ENCODE peak calls at places on chromosomes 2 and 18, in ten cellular contexts. One of them, this sample, is unnamed.

GRCh38 chr18:22538463-22538862 is 120.7 kb upstream of the CTAGE1 start:
- DNase-seq in A549: no peak
- DNase-seq in activated CD4-positive, alpha-beta T cell treated with anti-CD3 and anti-CD28 coated beads, Interleukin-2, amount 10 ng/mL, durations not matched to agents 7 days and 5 days: no peak
- DNase-seq in activated T-cell treated with anti-CD3 and anti-CD28 coated beads, Interleukin-2, amount 50 U/mL, for 1 hour: no peak
- DNase-seq in GM19239: no peak
- DNase-seq in Kasumi-1: no peak
- DNase-seq in mammary epithelial cell: no peak
- DNase-seq in SHP77 treated with DMSO at 0.1 percent for 48 hours: no peak
- DNase-seq in T-helper 9 cell: no peak
- DNase-seq in NCI-H1092: no peak
- DNase-seq in this sample: no peak

GRCh38 chr2:64192080-64192479 is 47.9 kb upstream of the PELI1 start:
- DNase-seq in A549: no peak
- DNase-seq in activated CD4-positive, alpha-beta T cell treated with anti-CD3 and anti-CD28 coated beads, Interleukin-2, amount 10 ng/mL, durations not matched to agents 7 days and 5 days: no peak
- DNase-seq in activated T-cell treated with anti-CD3 and anti-CD28 coated beads, Interleukin-2, amount 50 U/mL, for 1 hour: no peak
- DNase-seq in GM19239: no peak
- DNase-seq in Kasumi-1: peak
- DNase-seq in mammary epithelial cell: no peak
- DNase-seq in SHP77 treated with DMSO at 0.1 percent for 48 hours: no peak
- DNase-seq in T-helper 9 cell: no peak
- DNase-seq in NCI-H1092: no peak
- DNase-seq in this sample: no peak

GRCh38 chr2:240958366-240959213 is 39.8 kb upstream of the SNED1 start:
- DNase-seq in A549: no peak
- DNase-seq in activated CD4-positive, alpha-beta T cell treated with anti-CD3 and anti-CD28 coated beads, Interleukin-2, amount 10 ng/mL, durations not matched to agents 7 days and 5 days: peak
- DNase-seq in activated T-cell treated with anti-CD3 and anti-CD28 coated beads, Interleukin-2, amount 50 U/mL, for 1 hour: no peak
- DNase-seq in GM19239: no peak
- DNase-seq in Kasumi-1: no peak
- DNase-seq in mammary epithelial cell: no peak
- DNase-seq in SHP77 treated with DMSO at 0.1 percent for 48 hours: no peak
- DNase-seq in T-helper 9 cell: no peak
- DNase-seq in NCI-H1092: no peak
- DNase-seq in this sample: no peak

GRCh38 chr2:46984642-46985476 is 69.3 kb upstream of the MCFD2 start:
- DNase-seq in A549: peak
- DNase-seq in activated CD4-positive, alpha-beta T cell treated with anti-CD3 and anti-CD28 coated beads, Interleukin-2, amount 10 ng/mL, durations not matched to agents 7 days and 5 days: peak
- DNase-seq in activated T-cell treated with anti-CD3 and anti-CD28 coated beads, Interleukin-2, amount 50 U/mL, for 1 hour: no peak
- DNase-seq in GM19239: peak
- DNase-seq in Kasumi-1: peak
- DNase-seq in mammary epithelial cell: peak
- DNase-seq in SHP77 treated with DMSO at 0.1 percent for 48 hours: no peak
- DNase-seq in T-helper 9 cell: no peak
- DNase-seq in NCI-H1092: no peak
- DNase-seq in this sample: peak

GRCh38 chr18:62616331-62616805 is 93.5 kb downstream of the ZCCHC2 start:
- DNase-seq in A549: no peak
- DNase-seq in activated CD4-positive, alpha-beta T cell treated with anti-CD3 and anti-CD28 coated beads, Interleukin-2, amount 10 ng/mL, durations not matched to agents 7 days and 5 days: no peak
- DNase-seq in activated T-cell treated with anti-CD3 and anti-CD28 coated beads, Interleukin-2, amount 50 U/mL, for 1 hour: no peak
- DNase-seq in GM19239: no peak
- DNase-seq in Kasumi-1: no peak
- DNase-seq in mammary epithelial cell: no peak
- DNase-seq in SHP77 treated with DMSO at 0.1 percent for 48 hours: no peak
- DNase-seq in T-helper 9 cell: no peak
- DNase-seq in NCI-H1092: no peak
- DNase-seq in this sample: no peak

GRCh38 chr2:21362101-21362500 is 238.3 kb downstream of the TDRD15 start:
- DNase-seq in A549: no peak
- DNase-seq in activated CD4-positive, alpha-beta T cell treated with anti-CD3 and anti-CD28 coated beads, Interleukin-2, amount 10 ng/mL, durations not matched to agents 7 days and 5 days: no peak
- DNase-seq in activated T-cell treated with anti-CD3 and anti-CD28 coated beads, Interleukin-2, amount 50 U/mL, for 1 hour: no peak
- DNase-seq in GM19239: no peak
- DNase-seq in Kasumi-1: no peak
- DNase-seq in mammary epithelial cell: peak
- DNase-seq in SHP77 treated with DMSO at 0.1 percent for 48 hours: no peak
- DNase-seq in T-helper 9 cell: no peak
- DNase-seq in NCI-H1092: no peak
- DNase-seq in this sample: no peak

GRCh38 chr2:71604709-71605085 is 151.3 kb downstream of the DYSF start:
- DNase-seq in A549: no peak
- DNase-seq in activated CD4-positive, alpha-beta T cell treated with anti-CD3 and anti-CD28 coated beads, Interleukin-2, amount 10 ng/mL, durations not matched to agents 7 days and 5 days: no peak
- DNase-seq in activated T-cell treated with anti-CD3 and anti-CD28 coated beads, Interleukin-2, amount 50 U/mL, for 1 hour: no peak
- DNase-seq in GM19239: no peak
- DNase-seq in Kasumi-1: peak
- DNase-seq in mammary epithelial cell: no peak
- DNase-seq in SHP77 treated with DMSO at 0.1 percent for 48 hours: no peak
- DNase-seq in T-helper 9 cell: no peak
- DNase-seq in NCI-H1092: no peak
- DNase-seq in this sample: no peak

GRCh38 chr2:160876029-160876428 is 284.2 kb upstream of the TANK start:
- DNase-seq in A549: no peak
- DNase-seq in activated CD4-positive, alpha-beta T cell treated with anti-CD3 and anti-CD28 coated beads, Interleukin-2, amount 10 ng/mL, durations not matched to agents 7 days and 5 days: no peak
- DNase-seq in activated T-cell treated with anti-CD3 and anti-CD28 coated beads, Interleukin-2, amount 50 U/mL, for 1 hour: no peak
- DNase-seq in GM19239: no peak
- DNase-seq in Kasumi-1: no peak
- DNase-seq in mammary epithelial cell: peak
- DNase-seq in SHP77 treated with DMSO at 0.1 percent for 48 hours: no peak
- DNase-seq in T-helper 9 cell: no peak
- DNase-seq in NCI-H1092: no peak
- DNase-seq in this sample: no peak

GRCh38 chr18:35171315-35171987 is 69.4 kb upstream of the ZNF397 start:
- DNase-seq in A549: no peak
- DNase-seq in activated CD4-positive, alpha-beta T cell treated with anti-CD3 and anti-CD28 coated beads, Interleukin-2, amount 10 ng/mL, durations not matched to agents 7 days and 5 days: no peak
- DNase-seq in activated T-cell treated with anti-CD3 and anti-CD28 coated beads, Interleukin-2, amount 50 U/mL, for 1 hour: no peak
- DNase-seq in GM19239: no peak
- DNase-seq in Kasumi-1: no peak
- DNase-seq in mammary epithelial cell: no peak
- DNase-seq in SHP77 treated with DMSO at 0.1 percent for 48 hours: no peak
- DNase-seq in T-helper 9 cell: no peak
- DNase-seq in NCI-H1092: no peak
- DNase-seq in this sample: no peak

GRCh38 chr2:55618025-55618648 is 715 bp upstream of the PPP4R3B start:
- DNase-seq in A549: no peak
- DNase-seq in activated CD4-positive, alpha-beta T cell treated with anti-CD3 and anti-CD28 coated beads, Interleukin-2, amount 10 ng/mL, durations not matched to agents 7 days and 5 days: peak
- DNase-seq in activated T-cell treated with anti-CD3 and anti-CD28 coated beads, Interleukin-2, amount 50 U/mL, for 1 hour: no peak
- DNase-seq in GM19239: no peak
- DNase-seq in Kasumi-1: peak
- DNase-seq in mammary epithelial cell: no peak
- DNase-seq in SHP77 treated with DMSO at 0.1 percent for 48 hours: peak
- DNase-seq in T-helper 9 cell: no peak
- DNase-seq in NCI-H1092: no peak
- DNase-seq in this sample: no peak

GRCh38 chr2:239806276-239806675 is 218.9 kb downstream of the NDUFA10 start:
- DNase-seq in A549: no peak
- DNase-seq in activated CD4-positive, alpha-beta T cell treated with anti-CD3 and anti-CD28 coated beads, Interleukin-2, amount 10 ng/mL, durations not matched to agents 7 days and 5 days: no peak
- DNase-seq in activated T-cell treated with anti-CD3 and anti-CD28 coated beads, Interleukin-2, amount 50 U/mL, for 1 hour: no peak
- DNase-seq in GM19239: no peak
- DNase-seq in Kasumi-1: no peak
- DNase-seq in mammary epithelial cell: no peak
- DNase-seq in SHP77 treated with DMSO at 0.1 percent for 48 hours: no peak
- DNase-seq in T-helper 9 cell: no peak
- DNase-seq in NCI-H1092: no peak
- DNase-seq in this sample: no peak

GRCh38 chr2:120658285-120659158 is 77.1 kb upstream of the GLI2 start:
- DNase-seq in A549: no peak
- DNase-seq in activated CD4-positive, alpha-beta T cell treated with anti-CD3 and anti-CD28 coated beads, Interleukin-2, amount 10 ng/mL, durations not matched to agents 7 days and 5 days: no peak
- DNase-seq in activated T-cell treated with anti-CD3 and anti-CD28 coated beads, Interleukin-2, amount 50 U/mL, for 1 hour: no peak
- DNase-seq in GM19239: no peak
- DNase-seq in Kasumi-1: no peak
- DNase-seq in mammary epithelial cell: no peak
- DNase-seq in SHP77 treated with DMSO at 0.1 percent for 48 hours: no peak
- DNase-seq in T-helper 9 cell: no peak
- DNase-seq in NCI-H1092: no peak
- DNase-seq in this sample: no peak

GRCh38 chr2:200408428-200409311 is 101.2 kb downstream of the KCTD18 start:
- DNase-seq in A549: peak
- DNase-seq in activated CD4-positive, alpha-beta T cell treated with anti-CD3 and anti-CD28 coated beads, Interleukin-2, amount 10 ng/mL, durations not matched to agents 7 days and 5 days: no peak
- DNase-seq in activated T-cell treated with anti-CD3 and anti-CD28 coated beads, Interleukin-2, amount 50 U/mL, for 1 hour: no peak
- DNase-seq in GM19239: no peak
- DNase-seq in Kasumi-1: no peak
- DNase-seq in mammary epithelial cell: peak
- DNase-seq in SHP77 treated with DMSO at 0.1 percent for 48 hours: no peak
- DNase-seq in T-helper 9 cell: no peak
- DNase-seq in NCI-H1092: peak
- DNase-seq in this sample: no peak

GRCh38 chr2:149617057-149617456 is 29.5 kb upstream of the MMADHC start:
- DNase-seq in A549: no peak
- DNase-seq in activated CD4-positive, alpha-beta T cell treated with anti-CD3 and anti-CD28 coated beads, Interleukin-2, amount 10 ng/mL, durations not matched to agents 7 days and 5 days: no peak
- DNase-seq in activated T-cell treated with anti-CD3 and anti-CD28 coated beads, Interleukin-2, amount 50 U/mL, for 1 hour: no peak
- DNase-seq in GM19239: no peak
- DNase-seq in Kasumi-1: no peak
- DNase-seq in mammary epithelial cell: no peak
- DNase-seq in SHP77 treated with DMSO at 0.1 percent for 48 hours: no peak
- DNase-seq in T-helper 9 cell: no peak
- DNase-seq in NCI-H1092: no peak
- DNase-seq in this sample: no peak

GRCh38 chr2:136117391-136117841 is 533 bp downstream of the CXCR4 start:
- DNase-seq in A549: peak
- DNase-seq in activated CD4-positive, alpha-beta T cell treated with anti-CD3 and anti-CD28 coated beads, Interleukin-2, amount 10 ng/mL, durations not matched to agents 7 days and 5 days: peak
- DNase-seq in activated T-cell treated with anti-CD3 and anti-CD28 coated beads, Interleukin-2, amount 50 U/mL, for 1 hour: peak
- DNase-seq in GM19239: no peak
- DNase-seq in Kasumi-1: peak
- DNase-seq in mammary epithelial cell: peak
- DNase-seq in SHP77 treated with DMSO at 0.1 percent for 48 hours: no peak
- DNase-seq in T-helper 9 cell: peak
- DNase-seq in NCI-H1092: no peak
- DNase-seq in this sample: peak

GRCh38 chr2:219536967-219537366 is 6.6 kb downstream of the CHPF start:
- DNase-seq in A549: no peak
- DNase-seq in activated CD4-positive, alpha-beta T cell treated with anti-CD3 and anti-CD28 coated beads, Interleukin-2, amount 10 ng/mL, durations not matched to agents 7 days and 5 days: no peak
- DNase-seq in activated T-cell treated with anti-CD3 and anti-CD28 coated beads, Interleukin-2, amount 50 U/mL, for 1 hour: no peak
- DNase-seq in GM19239: no peak
- DNase-seq in Kasumi-1: no peak
- DNase-seq in mammary epithelial cell: no peak
- DNase-seq in SHP77 treated with DMSO at 0.1 percent for 48 hours: no peak
- DNase-seq in T-helper 9 cell: no peak
- DNase-seq in NCI-H1092: no peak
- DNase-seq in this sample: no peak

GRCh38 chr2:136770384-136770783 is 5.0 kb downstream of the THSD7B start:
- DNase-seq in A549: no peak
- DNase-seq in activated CD4-positive, alpha-beta T cell treated with anti-CD3 and anti-CD28 coated beads, Interleukin-2, amount 10 ng/mL, durations not matched to agents 7 days and 5 days: no peak
- DNase-seq in activated T-cell treated with anti-CD3 and anti-CD28 coated beads, Interleukin-2, amount 50 U/mL, for 1 hour: no peak
- DNase-seq in GM19239: no peak
- DNase-seq in Kasumi-1: no peak
- DNase-seq in mammary epithelial cell: no peak
- DNase-seq in SHP77 treated with DMSO at 0.1 percent for 48 hours: no peak
- DNase-seq in T-helper 9 cell: no peak
- DNase-seq in NCI-H1092: no peak
- DNase-seq in this sample: no peak

GRCh38 chr18:62720048-62720447 is 4.7 kb downstream of the PHLPP1 start:
- DNase-seq in A549: no peak
- DNase-seq in activated CD4-positive, alpha-beta T cell treated with anti-CD3 and anti-CD28 coated beads, Interleukin-2, amount 10 ng/mL, durations not matched to agents 7 days and 5 days: no peak
- DNase-seq in activated T-cell treated with anti-CD3 and anti-CD28 coated beads, Interleukin-2, amount 50 U/mL, for 1 hour: no peak
- DNase-seq in GM19239: no peak
- DNase-seq in Kasumi-1: no peak
- DNase-seq in mammary epithelial cell: no peak
- DNase-seq in SHP77 treated with DMSO at 0.1 percent for 48 hours: no peak
- DNase-seq in T-helper 9 cell: no peak
- DNase-seq in NCI-H1092: no peak
- DNase-seq in this sample: no peak

This sample was measured in T-helper 1 cell.